ENCODE peak calls at places on chromosomes 6 and 20, in seven cellular contexts. H is HuH-7; Q is activated CD4-positive, alpha-beta T cell treated with anti-CD3 and anti-CD28 coated beads for 36 hours; G is effector CD4-positive, alpha-beta T cell; C is HTR-8/SVneo; N is GM13976; E is esophagus muscularis mucosa. A is an unnamed sample.

GRCh38 chr20:17852323-17852722 is 116.3 kb downstream of the SNX5 start:
- DNase-seq in C (no peak), N (no peak), G (no peak), H (no peak), Q (no peak), E (no peak), A (no peak)

GRCh38 chr6:21171801-21172200 is 421.8 kb upstream of the SOX4 start:
- DNase-seq in E (no peak), Q (no peak), C (no peak), N (no peak), G (no peak), H (no peak), A (no peak)

GRCh38 chr6:4489538-4489937 is 286.7 kb upstream of the CDYL start:
- DNase-seq in N (no peak), C (no peak), G (no peak), E (no peak), H (no peak), Q (no peak), A (no peak)

GRCh38 chr6:79570129-79570801 is 33.0 kb upstream of the LCA5 start:
- DNase-seq in C (no peak), N (no peak), Q (no peak), E (no peak), G (no peak), H (no peak), A (no peak)

GRCh38 chr6:129279343-129280104 is 396.6 kb downstream of the LAMA2 start:
- DNase-seq in C (no peak), E (no peak), H (no peak), G (no peak), N (no peak), Q (no peak), A (no peak)

GRCh38 chr20:52945862-52946522 is 26.2 kb upstream of the TSHZ2 start:
- DNase-seq in G (no peak), C (no peak), E (no peak), Q (no peak), N (no peak), H (no peak), A (no peak)

GRCh38 chr6:94862116-94862515 is 715.2 kb upstream of the MANEA start:
- DNase-seq in N (no peak), H (no peak), Q (no peak), E (no peak), G (no peak), C (no peak), A (no peak)

GRCh38 chr20:57988828-57989227 is 239.6 kb downstream of the ANKRD60 start:
- DNase-seq in E (no peak), H (no peak), C (no peak), Q (no peak), N (no peak), G (no peak), A (no peak)

GRCh38 chr20:33862709-33863403 is 51.7 kb downstream of the CHMP4B start:
- DNase-seq in C (peak; percentile 92), G (peak; percentile 12), E (no peak), H (peak; percentile 98), Q (peak; percentile 69), N (peak; percentile 89), A (peak; percentile 67)

GRCh38 chr6:127618729-127619128 is 41.8 kb downstream of the C6orf58 start:
- DNase-seq in E (no peak), C (no peak), Q (no peak), H (no peak), N (no peak), G (no peak), A (no peak)

GRCh38 chr20:58921564-58921963 is 59.5 kb upstream of the NELFCD start:
- DNase-seq in N (no peak), C (no peak), H (no peak), G (no peak), Q (no peak), E (no peak), A (peak; percentile 71)

GRCh38 chr6:78948785-78949184 is 81.4 kb downstream of the IRAK1BP1 start:
- DNase-seq in E (no peak), C (no peak), Q (no peak), G (no peak), N (no peak), H (no peak), A (no peak)

GRCh38 chr6:170405311-170405975 is 98.9 kb downstream of the FAM120B start:
- DNase-seq in G (no peak), N (no peak), H (no peak), E (no peak), Q (no peak), C (peak; percentile 76), A (no peak)

GRCh38 chr6:153858529-153858928 is 180.5 kb upstream of the OPRM1 start:
- DNase-seq in E (no peak), N (no peak), H (no peak), C (no peak), G (no peak), Q (no peak), A (no peak)

GRCh38 chr6:44898296-44898930 is 429.7 kb upstream of the RUNX2 start:
- DNase-seq in H (no peak), E (no peak), Q (no peak), G (no peak), C (no peak), N (no peak), A (peak; percentile 20)

GRCh38 chr6:80439721-80440488 is 333.4 kb downstream of the BCKDHB start:
- DNase-seq in G (no peak), C (no peak), H (no peak), E (no peak), N (no peak), Q (no peak), A (no peak)

GRCh38 chr6:148166339-148166949 is 176.2 kb upstream of the SASH1 start:
- DNase-seq in Q (no peak), C (peak; percentile 32), E (no peak), G (no peak), H (peak; percentile 25), N (peak; percentile 30), A (peak; percentile 79)

GRCh38 chr20:15419856-15420255 is 1082.4 kb upstream of the FLRT3 start:
- DNase-seq in E (no peak), N (no peak), C (no peak), G (no peak), H (no peak), Q (no peak), A (no peak)

GRCh38 chr6:68637782-68638181 is 2.7 kb downstream of the ADGRB3 start:
- DNase-seq in E (no peak), Q (no peak), H (no peak), N (no peak), C (no peak), G (no peak), A (no peak)

GRCh38 chr6:71291991-71292390 is 3.4 kb downstream of the OGFRL1 start:
- DNase-seq in N (no peak), Q (no peak), H (no peak), G (no peak), C (no peak), E (no peak), A (no peak)

GRCh38 chr20:53917145-53918009 is 153.0 kb downstream of the BCAS1 start:
- DNase-seq in E (no peak), H (no peak), N (peak; percentile 73), Q (no peak), G (no peak), C (no peak), A (no peak)

GRCh38 chr6:163958646-163959045 is 544.1 kb downstream of the QKI start:
- DNase-seq in C (peak; percentile 57), N (no peak), H (no peak), E (peak; percentile 68), G (no peak), Q (no peak), A (no peak)

GRCh38 chr6:170291271-170292110 is 613 bp upstream of the DLL1 start:
- DNase-seq in G (no peak), C (no peak), E (no peak), Q (peak; percentile 64), H (no peak), N (peak; percentile 72), A (peak; percentile 77)

GRCh38 chr20:48468571-48468970 is 359.2 kb downstream of the PREX1 start:
- DNase-seq in C (no peak), Q (no peak), E (no peak), N (no peak), G (no peak), H (no peak), A (no peak)

GRCh38 chr6:17281100-17281496 is at the start of gene RBM24:
- DNase-seq in C (peak; percentile 55), Q (peak; percentile 71), H (peak; percentile 63), E (no peak), G (no peak), N (peak; percentile 37), A (peak; percentile 78)

GRCh38 chr6:7107578-7108195 is at the start of gene RREB1:
- DNase-seq in C (peak; percentile 87), E (no peak), H (peak; percentile 88), G (peak; percentile 48), Q (peak; percentile 77), N (peak; percentile 90), A (peak; percentile 84)

GRCh38 chr6:35669441-35669776 is 19.3 kb downstream of the FKBP5 start:
- DNase-seq in C (no peak), H (no peak), N (peak; percentile 40), Q (no peak), E (no peak), G (no peak), A (no peak)

GRCh38 chr6:137165375-137166246 is 7.8 kb downstream of the IL22RA2 start:
- DNase-seq in E (no peak), N (peak; percentile 39), C (no peak), Q (peak; percentile 58), H (peak; percentile 12), G (peak; percentile 8), A (peak; percentile 62)

GRCh38 chr6:125904871-125905270 is 51.7 kb upstream of the HINT3 start:
- DNase-seq in N (peak; percentile 35), Q (peak; percentile 77), H (no peak), C (no peak), G (no peak), E (no peak), A (no peak)

GRCh38 chr20:57573893-57574292 is 13.0 kb downstream of the PCK1 start:
- DNase-seq in N (no peak), E (no peak), Q (no peak), C (no peak), G (no peak), H (no peak), A (no peak)

GRCh38 chr6:110034637-110035096 is 56.6 kb downstream of the GPR6 start:
- DNase-seq in G (no peak), N (no peak), Q (no peak), H (no peak), E (peak; percentile 62), C (no peak), A (no peak)

GRCh38 chr6:120938164-120938875 is 396.0 kb downstream of the TBC1D32 start:
- DNase-seq in H (no peak), C (no peak), E (no peak), G (no peak), N (no peak), Q (no peak), A (no peak)

GRCh38 chr6:147834377-147834776 is 325.9 kb downstream of the SAMD5 start:
- DNase-seq in E (no peak), C (no peak), N (no peak), G (no peak), Q (no peak), H (no peak), A (peak; percentile 42)

GRCh38 chr6:139983555-139984276 is 609.3 kb upstream of the CITED2 start:
- DNase-seq in E (no peak), N (no peak), H (no peak), Q (no peak), G (no peak), C (no peak), A (no peak)

GRCh38 chr6:132872923-132873322 is 58.6 kb downstream of the RPS12 start:
- DNase-seq in N (peak; percentile 41), G (no peak), Q (no peak), E (no peak), C (no peak), H (no peak), A (no peak)

GRCh38 chr6:138116661-138116999 is 9.4 kb upstream of the PERP start:
- DNase-seq in H (no peak), C (no peak), N (no peak), Q (no peak), E (no peak), G (no peak), A (no peak)